ENCODE peak calls at places on chromosomes 7 and 10, in four cellular contexts. T is kidney tubule cell, O is GM12891, F is psoas muscle. W is an unnamed sample.

GRCh38 chr7:103811997-103812396 is 177.5 kb downstream of the RELN start:
- DNase-seq in O (peak; percentile 3), T (peak; percentile 30), F (no peak), W (no peak)

GRCh38 chr7:80941206-80941758 is 22.4 kb upstream of the SEMA3C start:
- DNase-seq in F (no peak), O (no peak), T (peak; percentile 91), W (no peak)

GRCh38 chr7:7808156-7808555 is 89.7 kb upstream of the RPA3 start:
- DNase-seq in T (peak; percentile 11), F (no peak), O (no peak), W (no peak)

GRCh38 chr7:134943785-134944400 is 42.4 kb upstream of the AGBL3 start:
- DNase-seq in F (no peak), O (no peak), T (peak; percentile 31), W (no peak)

GRCh38 chr7:121202834-121203233 is 126.0 kb upstream of the WNT16 start:
- DNase-seq in T (peak; percentile 12), F (no peak), O (no peak), W (no peak)

GRCh38 chr10:24255907-24256306 is 47.0 kb downstream of the KIAA1217 start:
- DNase-seq in F (peak; percentile 78), T (peak; percentile 73), O (no peak), W (no peak)

GRCh38 chr7:94249631-94250030 is 145.1 kb upstream of the COL1A2 start:
- DNase-seq in T (no peak), O (no peak), F (no peak), W (no peak)

GRCh38 chr10:63935705-63936104 is 414.5 kb downstream of the REEP3 start:
- DNase-seq in O (no peak), F (no peak), T (no peak), W (no peak)

GRCh38 chr7:5396542-5396941 is 27.1 kb downstream of the TNRC18 start:
- DNase-seq in T (no peak), F (no peak), O (peak; percentile 82), W (peak; percentile 45)

GRCh38 chr10:87861566-87861952 is 1.8 kb downstream of the KLLN start:
- DNase-seq in F (peak; percentile 86), O (peak; percentile 18), T (peak; percentile 83), W (peak; percentile 62)

GRCh38 chr10:129860396-129860795 is 103.7 kb downstream of the EBF3 start:
- DNase-seq in F (no peak), T (no peak), O (no peak), W (no peak)

GRCh38 chr7:44262031-44262430 is 61.3 kb downstream of the YKT6 start:
- DNase-seq in F (no peak), T (no peak), O (no peak), W (no peak)

GRCh38 chr7:2843711-2844152 is 376 bp downstream of the GNA12 start:
- DNase-seq in F (peak; percentile 72), O (no peak), T (no peak), W (no peak)

GRCh38 chr10:110609592-110609991 is 34.5 kb upstream of the RBM20 start:
- DNase-seq in F (peak; percentile 71), T (peak; percentile 10), O (no peak), W (no peak)

GRCh38 chr10:1274098-1274745 is 218.0 kb downstream of the WDR37 start:
- DNase-seq in O (no peak), F (no peak), T (peak; percentile 6), W (no peak)

GRCh38 chr7:47282790-47283496 is 299.0 kb downstream of the TNS3 start:
- DNase-seq in O (no peak), T (no peak), F (no peak), W (no peak)